ENCODE peak calls at places on chromosomes 11 and 22, in eight cellular contexts. Q is stomach, L is lower leg skin, D is left lung, X is lung, R is neural crest cell, M is mammary epithelial cell, G is Calu3. F is an unnamed sample.

GRCh38 chr11:128520886-128521696 is 66.3 kb downstream of the ETS1 start:
- DNase-seq in D (no peak), M (no peak), R (no peak), L (no peak), Q (no peak), X (no peak), G (no peak), F (no peak)

GRCh38 chr11:71078482-71078881 is 173.9 kb downstream of the SHANK2 start:
- DNase-seq in X (no peak), D (no peak), R (no peak), M (peak; percentile 52), Q (no peak), G (no peak), L (no peak), F (no peak)

GRCh38 chr22:22380098-22381030 is 128.2 kb downstream of the ZNF280B start:
- DNase-seq in X (no peak), G (peak; percentile 19), R (no peak), Q (no peak), L (no peak), M (no peak), D (no peak), F (no peak)

GRCh38 chr11:30960387-30960992 is 374.3 kb upstream of the MPPED2 start:
- DNase-seq in M (no peak), R (peak; percentile 5), X (no peak), G (peak; percentile 10), D (no peak), Q (no peak), L (no peak), F (no peak)

GRCh38 chr22:45977003-45977395 is at the start of gene WNT7B:
- DNase-seq in D (peak; percentile 70), G (peak; percentile 84), L (no peak), Q (no peak), R (no peak), X (peak; percentile 66), M (peak; percentile 78), F (no peak)

GRCh38 chr22:43343262-43343988 is at the start of gene SCUBE1:
- DNase-seq in D (peak; percentile 52), X (peak; percentile 40), Q (peak; percentile 63), L (no peak), R (peak; percentile 65), G (peak; percentile 63), M (peak; percentile 14), F (no peak)

GRCh38 chr11:120001161-120002135 is 136.5 kb downstream of the TRIM29 start:
- DNase-seq in M (no peak), D (no peak), G (no peak), Q (no peak), L (no peak), X (no peak), R (no peak), F (no peak)

GRCh38 chr11:45655347-45655756 is 10.1 kb downstream of the CHST1 start:
- DNase-seq in G (peak; percentile 80), L (peak; percentile 94), R (peak; percentile 92), Q (peak; percentile 72), X (peak; percentile 69), D (peak; percentile 71), M (peak; percentile 36), F (peak; percentile 55)

GRCh38 chr11:13169709-13170108 is 107.9 kb upstream of the BMAL1 start:
- DNase-seq in L (no peak), D (no peak), G (peak; percentile 18), Q (no peak), R (no peak), X (peak; percentile 31), M (peak; percentile 85), F (no peak)

GRCh38 chr11:3164138-3164539 is 971 bp downstream of the OSBPL5 start:
- DNase-seq in R (no peak), X (no peak), D (peak; percentile 33), L (no peak), M (no peak), G (no peak), Q (no peak), F (no peak)

GRCh38 chr22:29071261-29072045 is 1.4 kb upstream of the KREMEN1 start:
- DNase-seq in D (peak; percentile 49), M (peak; percentile 88), R (peak; percentile 42), X (no peak), G (peak; percentile 34), Q (peak; percentile 65), L (peak; percentile 92), F (no peak)

GRCh38 chr11:102451693-102452460 is 688 bp downstream of the TMEM123 start:
- DNase-seq in M (peak; percentile 58), D (peak; percentile 74), G (peak; percentile 49), Q (peak; percentile 71), R (peak; percentile 41), X (peak; percentile 58), L (peak; percentile 93), F (peak; percentile 37)

GRCh38 chr11:115501895-115502589 is 2.2 kb downstream of the CADM1 start:
- DNase-seq in D (no peak), X (no peak), R (no peak), L (no peak), Q (no peak), G (no peak), M (peak; percentile 18), F (no peak)

GRCh38 chr11:17558916-17559315 is 11.9 kb downstream of the OTOG start:
- DNase-seq in L (no peak), D (no peak), Q (no peak), X (no peak), R (no peak), G (no peak), M (no peak), F (no peak)
- TF ChIP-seq CTCF in L (no peak), D (no peak), Q (no peak), X (no peak), R (no peak), G (no peak), M (no peak), F (no peak)

DNA sequence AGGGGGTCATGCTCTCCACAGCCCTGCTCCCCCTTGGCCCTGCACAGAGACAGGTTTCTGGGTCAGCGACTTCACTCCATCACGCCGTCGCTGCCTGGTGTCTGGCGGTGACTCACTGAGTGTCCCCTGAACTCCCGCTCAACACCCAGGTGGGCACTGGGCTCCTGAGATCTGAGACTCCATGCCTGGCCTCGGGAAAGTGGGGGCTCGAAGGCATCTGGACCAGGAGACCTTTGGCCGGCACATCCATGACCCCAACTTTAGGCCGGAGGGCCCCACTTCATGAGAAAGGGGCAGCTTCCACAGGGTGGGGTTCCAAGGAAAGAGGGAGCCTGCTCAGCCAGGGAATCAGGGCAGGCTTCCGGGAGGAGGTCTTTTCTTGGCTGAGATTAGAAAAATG is 79.3 kb upstream of the PRR5 start:
- DNase-seq in R (no peak), M (no peak), L (no peak), G (no peak), D (no peak), X (no peak), Q (no peak), F (no peak)
- TF ChIP-seq CTCF in R (no peak), M (no peak), L (no peak), G (no peak), D (no peak), X (no peak), Q (no peak), F (no peak)

GRCh38 chr11:116513278-116513823 is 259.4 kb downstream of the BUD13 start:
- DNase-seq in G (no peak), M (no peak), X (no peak), Q (no peak), D (no peak), L (peak; percentile 36), R (no peak), F (no peak)

GRCh38 chr11:116511684-116512083 is 261.1 kb downstream of the BUD13 start:
- DNase-seq in M (no peak), G (no peak), D (no peak), R (no peak), L (peak; percentile 45), X (no peak), Q (peak; percentile 14), F (no peak)

GRCh38 chr11:116515666-116516184 is 257.1 kb downstream of the BUD13 start:
- DNase-seq in L (peak; percentile 76), R (no peak), M (no peak), D (no peak), X (no peak), Q (peak; percentile 37), G (no peak), F (no peak)

GRCh38 chr11:116512841-116513240 is 259.9 kb downstream of the BUD13 start:
- DNase-seq in G (no peak), D (no peak), M (no peak), L (peak; percentile 42), Q (peak; percentile 10), R (no peak), X (no peak), F (no peak)

GRCh38 chr11:116513894-116514293 is 258.9 kb downstream of the BUD13 start:
- DNase-seq in M (no peak), L (peak; percentile 73), X (no peak), G (peak; percentile 36), R (peak; percentile 36), D (peak; percentile 51), Q (no peak), F (no peak)
- TF ChIP-seq CTCF in M (peak; percentile 46), L (no peak), X (no peak), G (no peak), R (peak; percentile 53), D (peak; percentile 29), Q (no peak), F (no peak)

GRCh38 chr11:64313491-64314145 is 3.7 kb downstream of the TRMT112 start:
- DNase-seq in M (no peak), X (no peak), L (peak; percentile 93), D (no peak), R (no peak), Q (no peak), G (no peak), F (no peak)

GRCh38 chr11:64314146-64314804 is 3.1 kb downstream of the TRMT112 start:
- DNase-seq in Q (no peak), M (no peak), D (no peak), L (no peak), X (no peak), R (no peak), G (no peak), F (no peak)

GRCh38 chr11:64312947-64313346 is 4.4 kb downstream of the TRMT112 start:
- DNase-seq in G (no peak), X (no peak), Q (no peak), D (no peak), L (peak; percentile 86), M (no peak), R (no peak), F (no peak)

GRCh38 chr11:64317325-64317960 is at the start of gene TRMT112:
- DNase-seq in R (peak; percentile 84), X (peak; percentile 98), M (peak; percentile 99), D (peak; percentile 98), Q (peak; percentile 98), L (peak; percentile 99), G (peak; percentile 96), F (peak; percentile 87)

DNA sequence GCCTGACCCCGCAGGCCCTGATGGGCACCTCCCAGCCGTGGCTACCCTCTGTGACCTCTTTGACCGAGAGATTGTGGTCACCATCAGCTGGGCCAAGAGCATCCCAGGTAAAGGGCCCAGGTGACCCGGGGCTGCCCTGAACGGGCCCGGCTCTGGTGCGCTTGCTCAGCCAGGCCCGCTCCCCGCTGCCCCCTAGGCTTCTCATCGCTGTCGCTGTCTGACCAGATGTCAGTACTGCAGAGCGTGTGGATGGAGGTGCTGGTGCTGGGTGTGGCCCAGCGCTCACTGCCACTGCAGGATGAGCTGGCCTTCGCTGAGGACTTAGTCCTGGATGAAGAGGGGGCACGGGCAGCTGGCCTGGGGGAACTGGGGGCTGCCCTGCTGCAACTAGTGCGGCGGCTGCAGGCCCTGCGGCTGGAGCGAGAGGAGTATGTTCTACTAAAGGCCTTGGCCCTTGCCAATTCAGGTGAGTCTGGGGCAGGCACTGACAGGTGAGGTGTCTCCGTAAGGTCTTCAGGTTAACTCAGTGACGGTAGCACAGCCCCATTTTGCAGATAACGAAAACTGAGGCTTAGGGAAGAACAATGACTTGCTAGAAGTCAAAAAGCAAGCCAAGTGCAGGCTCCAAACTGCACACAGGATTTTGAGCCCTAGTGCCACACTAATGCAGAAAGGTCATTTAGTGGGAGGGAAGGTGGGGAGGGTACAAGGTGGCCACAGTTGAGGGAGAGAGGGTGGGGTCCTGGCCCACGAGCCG is 2.4 kb downstream of the TRMT112 start:
- DNase-seq in L (no peak), X (no peak), G (no peak), M (no peak), R (no peak), D (no peak), Q (no peak), F (no peak)
- TF ChIP-seq CTCF in L (no peak), X (no peak), G (no peak), M (no peak), R (no peak), D (no peak), Q (no peak), F (no peak)